ENCODE peak calls at places on chromosome 7, in seven cellular contexts. One of them, this sample, is unnamed.
A peak's percentile ranks its signal among the peaks of the same experiment; 100 is the strongest.

GRCh38 chr7:17289074-17289665 is 9.3 kb upstream of the AHR start:
- DNase-seq in M059J: peak; percentile 59
- DNase-seq in HCEC 1CT: no peak
- DNase-seq in stimulated activated naive CD4-positive, alpha-beta T cell treated with Interleukin-2 at 50 U/mL for 16 hours: no peak
- DNase-seq in upper lobe of left lung: peak; percentile 62
- DNase-seq in effector memory CD8-positive, alpha-beta T cell: no peak
- DNase-seq in A549: no peak
- DNase-seq in this sample: no peak

GRCh38 chr7:40015790-40016296 is 65.8 kb downstream of the CDK13 start:
- DNase-seq in M059J: peak; percentile 35
- DNase-seq in HCEC 1CT: no peak
- DNase-seq in stimulated activated naive CD4-positive, alpha-beta T cell treated with Interleukin-2 at 50 U/mL for 16 hours: no peak
- DNase-seq in upper lobe of left lung: no peak
- DNase-seq in effector memory CD8-positive, alpha-beta T cell: no peak
- DNase-seq in A549: no peak
- DNase-seq in this sample: peak; percentile 3

GRCh38 chr7:99234185-99234584 is 26.3 kb upstream of the KPNA7 start:
- DNase-seq in M059J: no peak
- DNase-seq in HCEC 1CT: no peak
- DNase-seq in stimulated activated naive CD4-positive, alpha-beta T cell treated with Interleukin-2 at 50 U/mL for 16 hours: no peak
- DNase-seq in upper lobe of left lung: no peak
- DNase-seq in effector memory CD8-positive, alpha-beta T cell: no peak
- DNase-seq in A549: no peak
- DNase-seq in this sample: no peak

GRCh38 chr7:74627699-74628411 is 29.7 kb upstream of the GTF2I start:
- DNase-seq in M059J: peak; percentile 40
- DNase-seq in HCEC 1CT: no peak
- DNase-seq in stimulated activated naive CD4-positive, alpha-beta T cell treated with Interleukin-2 at 50 U/mL for 16 hours: no peak
- DNase-seq in upper lobe of left lung: peak; percentile 81
- DNase-seq in effector memory CD8-positive, alpha-beta T cell: no peak
- DNase-seq in A549: no peak
- DNase-seq in this sample: no peak

GRCh38 chr7:135562720-135563119 is 5.0 kb downstream of the NUP205 start:
- DNase-seq in M059J: no peak
- DNase-seq in HCEC 1CT: no peak
- DNase-seq in stimulated activated naive CD4-positive, alpha-beta T cell treated with Interleukin-2 at 50 U/mL for 16 hours: no peak
- DNase-seq in upper lobe of left lung: no peak
- DNase-seq in effector memory CD8-positive, alpha-beta T cell: no peak
- DNase-seq in A549: no peak
- DNase-seq in this sample: peak; percentile 36

GRCh38 chr7:47581821-47582747 is at the start of gene TNS3:
- DNase-seq in M059J: peak; percentile 60
- DNase-seq in HCEC 1CT: peak; percentile 53
- DNase-seq in stimulated activated naive CD4-positive, alpha-beta T cell treated with Interleukin-2 at 50 U/mL for 16 hours: no peak
- DNase-seq in upper lobe of left lung: peak; percentile 49
- DNase-seq in effector memory CD8-positive, alpha-beta T cell: no peak
- DNase-seq in A549: no peak
- DNase-seq in this sample: no peak

GRCh38 chr7:149772821-149773425 is 465 bp downstream of the ZNF467 start:
- DNase-seq in M059J: peak; percentile 11
- DNase-seq in HCEC 1CT: no peak
- DNase-seq in stimulated activated naive CD4-positive, alpha-beta T cell treated with Interleukin-2 at 50 U/mL for 16 hours: peak; percentile 33
- DNase-seq in upper lobe of left lung: peak; percentile 35
- DNase-seq in effector memory CD8-positive, alpha-beta T cell: peak; percentile 24
- DNase-seq in A549: no peak
- DNase-seq in this sample: peak; percentile 8

GRCh38 chr7:108603922-108604684 is 34.4 kb downstream of the DNAJB9 start:
- DNase-seq in M059J: no peak
- DNase-seq in HCEC 1CT: no peak
- DNase-seq in stimulated activated naive CD4-positive, alpha-beta T cell treated with Interleukin-2 at 50 U/mL for 16 hours: no peak
- DNase-seq in upper lobe of left lung: no peak
- DNase-seq in effector memory CD8-positive, alpha-beta T cell: no peak
- DNase-seq in A549: no peak
- DNase-seq in this sample: peak; percentile 43

GRCh38 chr7:100621554-100621953 is 9.2 kb downstream of the MOSPD3 start:
- DNase-seq in M059J: no peak
- DNase-seq in HCEC 1CT: no peak
- DNase-seq in stimulated activated naive CD4-positive, alpha-beta T cell treated with Interleukin-2 at 50 U/mL for 16 hours: no peak
- DNase-seq in upper lobe of left lung: no peak
- DNase-seq in effector memory CD8-positive, alpha-beta T cell: no peak
- DNase-seq in A549: no peak
- DNase-seq in this sample: no peak

GRCh38 chr7:22452142-22452763 is 47.7 kb downstream of the STEAP1B start:
- DNase-seq in M059J: peak; percentile 25
- DNase-seq in HCEC 1CT: peak; percentile 5
- DNase-seq in stimulated activated naive CD4-positive, alpha-beta T cell treated with Interleukin-2 at 50 U/mL for 16 hours: no peak
- DNase-seq in upper lobe of left lung: peak; percentile 41
- DNase-seq in effector memory CD8-positive, alpha-beta T cell: peak; percentile 15
- DNase-seq in A549: peak; percentile 36
- DNase-seq in this sample: peak; percentile 54

GRCh38 chr7:137816696-137817320 is 30.0 kb downstream of the DGKI start:
- DNase-seq in M059J: peak; percentile 32
- DNase-seq in HCEC 1CT: peak; percentile 11
- DNase-seq in stimulated activated naive CD4-positive, alpha-beta T cell treated with Interleukin-2 at 50 U/mL for 16 hours: no peak
- DNase-seq in upper lobe of left lung: no peak
- DNase-seq in effector memory CD8-positive, alpha-beta T cell: no peak
- DNase-seq in A549: no peak
- DNase-seq in this sample: peak; percentile 27

GRCh38 chr7:75943864-75944263 is 28.9 kb downstream of the POR start:
- DNase-seq in M059J: peak; percentile 76
- DNase-seq in HCEC 1CT: peak; percentile 75
- DNase-seq in stimulated activated naive CD4-positive, alpha-beta T cell treated with Interleukin-2 at 50 U/mL for 16 hours: no peak
- DNase-seq in upper lobe of left lung: peak; percentile 50
- DNase-seq in effector memory CD8-positive, alpha-beta T cell: no peak
- DNase-seq in A549: no peak
- DNase-seq in this sample: peak; percentile 98

GRCh38 chr7:128450409-128450808 is 5.3 kb upstream of the HILPDA start:
- DNase-seq in M059J: no peak
- DNase-seq in HCEC 1CT: no peak
- DNase-seq in stimulated activated naive CD4-positive, alpha-beta T cell treated with Interleukin-2 at 50 U/mL for 16 hours: no peak
- DNase-seq in upper lobe of left lung: no peak
- DNase-seq in effector memory CD8-positive, alpha-beta T cell: no peak
- DNase-seq in A549: no peak
- DNase-seq in this sample: no peak

GRCh38 chr7:151125459-151125834 is 39.2 kb downstream of the AGAP3 start:
- DNase-seq in M059J: no peak
- DNase-seq in HCEC 1CT: no peak
- DNase-seq in stimulated activated naive CD4-positive, alpha-beta T cell treated with Interleukin-2 at 50 U/mL for 16 hours: no peak
- DNase-seq in upper lobe of left lung: no peak
- DNase-seq in effector memory CD8-positive, alpha-beta T cell: no peak
- DNase-seq in A549: no peak
- DNase-seq in this sample: no peak

GRCh38 chr7:134920026-134920758 is 66.1 kb upstream of the AGBL3 start:
- DNase-seq in M059J: peak; percentile 93
- DNase-seq in HCEC 1CT: peak; percentile 90
- DNase-seq in stimulated activated naive CD4-positive, alpha-beta T cell treated with Interleukin-2 at 50 U/mL for 16 hours: no peak
- DNase-seq in upper lobe of left lung: no peak
- DNase-seq in effector memory CD8-positive, alpha-beta T cell: no peak
- DNase-seq in A549: peak; percentile 38
- DNase-seq in this sample: peak; percentile 46

GRCh38 chr7:106659369-106659962 is 1.5 kb downstream of the CCDC71L start:
- DNase-seq in M059J: peak; percentile 70
- DNase-seq in HCEC 1CT: no peak
- DNase-seq in stimulated activated naive CD4-positive, alpha-beta T cell treated with Interleukin-2 at 50 U/mL for 16 hours: no peak
- DNase-seq in upper lobe of left lung: no peak
- DNase-seq in effector memory CD8-positive, alpha-beta T cell: no peak
- DNase-seq in A549: no peak
- DNase-seq in this sample: no peak

GRCh38 chr7:110317699-110318265 is 773.1 kb upstream of the LRRN3 start:
- DNase-seq in M059J: peak; percentile 6
- DNase-seq in HCEC 1CT: no peak
- DNase-seq in stimulated activated naive CD4-positive, alpha-beta T cell treated with Interleukin-2 at 50 U/mL for 16 hours: no peak
- DNase-seq in upper lobe of left lung: no peak
- DNase-seq in effector memory CD8-positive, alpha-beta T cell: no peak
- DNase-seq in A549: no peak
- DNase-seq in this sample: peak; percentile 26

GRCh38 chr7:114175140-114175539 is 239.5 kb upstream of the FOXP2 start:
- DNase-seq in M059J: no peak
- DNase-seq in HCEC 1CT: peak; percentile 31
- DNase-seq in stimulated activated naive CD4-positive, alpha-beta T cell treated with Interleukin-2 at 50 U/mL for 16 hours: no peak
- DNase-seq in upper lobe of left lung: no peak
- DNase-seq in effector memory CD8-positive, alpha-beta T cell: no peak
- DNase-seq in A549: no peak
- DNase-seq in this sample: peak; percentile 28

GRCh38 chr7:101739757-101740398 is 77.5 kb upstream of the CUX1 start:
- DNase-seq in M059J: no peak
- DNase-seq in HCEC 1CT: no peak
- DNase-seq in stimulated activated naive CD4-positive, alpha-beta T cell treated with Interleukin-2 at 50 U/mL for 16 hours: no peak
- DNase-seq in upper lobe of left lung: no peak
- DNase-seq in effector memory CD8-positive, alpha-beta T cell: no peak
- DNase-seq in A549: no peak
- DNase-seq in this sample: peak; percentile 25

GRCh38 chr7:116315803-116316202 is 105.5 kb downstream of the TES start:
- DNase-seq in M059J: no peak
- DNase-seq in HCEC 1CT: no peak
- DNase-seq in stimulated activated naive CD4-positive, alpha-beta T cell treated with Interleukin-2 at 50 U/mL for 16 hours: no peak
- DNase-seq in upper lobe of left lung: no peak
- DNase-seq in effector memory CD8-positive, alpha-beta T cell: no peak
- DNase-seq in A549: no peak
- DNase-seq in this sample: no peak

GRCh38 chr7:114789161-114789560 is 132.7 kb upstream of the MDFIC start:
- DNase-seq in M059J: no peak
- DNase-seq in HCEC 1CT: peak; percentile 46
- DNase-seq in stimulated activated naive CD4-positive, alpha-beta T cell treated with Interleukin-2 at 50 U/mL for 16 hours: no peak
- DNase-seq in upper lobe of left lung: no peak
- DNase-seq in effector memory CD8-positive, alpha-beta T cell: no peak
- DNase-seq in A549: no peak
- DNase-seq in this sample: no peak

GRCh38 chr7:140671966-140672365 is 779 bp upstream of the ADCK2 start:
- DNase-seq in M059J: no peak
- DNase-seq in HCEC 1CT: no peak
- DNase-seq in stimulated activated naive CD4-positive, alpha-beta T cell treated with Interleukin-2 at 50 U/mL for 16 hours: no peak
- DNase-seq in upper lobe of left lung: no peak
- DNase-seq in effector memory CD8-positive, alpha-beta T cell: no peak
- DNase-seq in A549: no peak
- DNase-seq in this sample: no peak

GRCh38 chr7:131595699-131596098 is 39.3 kb upstream of the PODXL start:
- DNase-seq in M059J: no peak
- DNase-seq in HCEC 1CT: no peak
- DNase-seq in stimulated activated naive CD4-positive, alpha-beta T cell treated with Interleukin-2 at 50 U/mL for 16 hours: no peak
- DNase-seq in upper lobe of left lung: no peak
- DNase-seq in effector memory CD8-positive, alpha-beta T cell: no peak
- DNase-seq in A549: no peak
- DNase-seq in this sample: no peak

GRCh38 chr7:113143486-113144257 is 25.3 kb upstream of the SMIM30 start:
- DNase-seq in M059J: no peak
- DNase-seq in HCEC 1CT: no peak
- DNase-seq in stimulated activated naive CD4-positive, alpha-beta T cell treated with Interleukin-2 at 50 U/mL for 16 hours: no peak
- DNase-seq in upper lobe of left lung: no peak
- DNase-seq in effector memory CD8-positive, alpha-beta T cell: no peak
- DNase-seq in A549: no peak
- DNase-seq in this sample: no peak